ENCODE peak calls at places on chromosomes 12 and 14, in seven cellular contexts. E is HS-5; A is left colon; T is A673; W is naive thymus-derived CD4-positive, alpha-beta T cell; G is activated CD8-positive, alpha-beta memory T cell treated with anti-CD3 and anti-CD28 coated beads, Interleukin-2, amount 50 U/mL, for 48 hours; P is upper lobe of left lung. Q is an unnamed sample.

GRCh38 chr12:63068857-63069442 is 82.1 kb downstream of the AVPR1A start:
- DNase-seq in E (peak; percentile 56), A (no peak), T (peak; percentile 73), W (no peak), G (no peak), P (no peak), Q (no peak)

GRCh38 chr12:76455582-76456345 is 103.8 kb downstream of the OSBPL8 start:
- DNase-seq in E (peak; percentile 82), A (no peak), T (peak; percentile 82), W (peak; percentile 49), G (no peak), P (no peak), Q (no peak)

GRCh38 chr14:71511152-71511551 is 421.1 kb upstream of the RGS6 start:
- DNase-seq in E (no peak), A (no peak), T (no peak), W (no peak), G (no peak), P (no peak), Q (no peak)

GRCh38 chr12:80195143-80195726 is 95.9 kb downstream of the OTOGL start:
- DNase-seq in E (no peak), A (no peak), T (peak; percentile 76), W (no peak), G (no peak), P (no peak), Q (no peak)

GRCh38 chr12:64611430-64612286 is 1.4 kb downstream of the RASSF3 start:
- DNase-seq in E (no peak), A (peak; percentile 47), T (peak; percentile 30), W (peak; percentile 53), G (peak; percentile 58), P (peak; percentile 49), Q (peak; percentile 25)

GRCh38 chr12:83318386-83318971 is 631.8 kb downstream of the TMTC2 start:
- DNase-seq in E (no peak), A (no peak), T (no peak), W (no peak), G (no peak), P (no peak), Q (no peak)

GRCh38 chr12:102095677-102096263 is 24.1 kb downstream of the NUP37 start:
- DNase-seq in E (no peak), A (no peak), T (peak; percentile 41), W (no peak), G (no peak), P (no peak), Q (no peak)

GRCh38 chr12:2535583-2536187 is 259.1 kb upstream of the FKBP4 start:
- DNase-seq in E (no peak), A (no peak), T (peak; percentile 46), W (no peak), G (no peak), P (no peak), Q (no peak)

GRCh38 chr12:125657681-125658080 is 592.4 kb downstream of the AACS start:
- DNase-seq in E (no peak), A (no peak), T (no peak), W (no peak), G (no peak), P (no peak), Q (no peak)

GRCh38 chr12:93287152-93287551 is 90.6 kb upstream of the NUDT4 start:
- DNase-seq in E (no peak), A (no peak), T (no peak), W (no peak), G (no peak), P (no peak), Q (no peak)

GRCh38 chr12:56933826-56934625 is at the start of gene SDR9C7:
- DNase-seq in E (no peak), A (no peak), T (no peak), W (no peak), G (peak; percentile 13), P (no peak), Q (no peak)

GRCh38 chr12:78887008-78887407 is 22.4 kb downstream of the SYT1 start:
- DNase-seq in E (peak; percentile 67), A (no peak), T (peak; percentile 84), W (no peak), G (no peak), P (no peak), Q (no peak)

GRCh38 chr12:115617391-115617790 is 660.1 kb downstream of the MED13L start:
- DNase-seq in E (no peak), A (no peak), T (no peak), W (no peak), G (no peak), P (no peak), Q (no peak)

GRCh38 chr12:31407562-31407961 is 81.6 kb upstream of the SINHCAF start:
- DNase-seq in E (no peak), A (no peak), T (no peak), W (no peak), G (no peak), P (no peak), Q (no peak)

GRCh38 chr12:42119085-42119633 is 25.5 kb downstream of the GXYLT1 start:
- DNase-seq in E (no peak), A (no peak), T (no peak), W (no peak), G (no peak), P (no peak), Q (no peak)

GRCh38 chr12:114447799-114448617 is 42.1 kb upstream of the TBX5 start:
- DNase-seq in E (no peak), A (no peak), T (no peak), W (no peak), G (no peak), P (no peak), Q (no peak)

GRCh38 chr12:54352022-54352531 is 12.2 kb downstream of the GPR84 start:
- DNase-seq in E (no peak), A (peak; percentile 52), T (peak; percentile 69), W (peak; percentile 39), G (no peak), P (peak; percentile 75), Q (peak; percentile 11)

GRCh38 chr12:124208469-124208868 is 86.4 kb upstream of the RFLNA start:
- DNase-seq in E (no peak), A (no peak), T (no peak), W (no peak), G (no peak), P (no peak), Q (no peak)

Q was measured in activated CD4-positive, alpha-beta T cell treated with anti-CD3 and anti-CD28 coated beads, Interleukin-2, amount 50 U/mL, for 1 hour.